ENCODE peak calls at places on chromosomes 13 and 19, in five cellular contexts. U is DMS 273 treated with DMSO at 0.1 percent for 48 hours; P is left ventricle myocardium superior; K is A673; E is stimulated activated CD8-positive, alpha-beta memory T cell treated with anti-CD3 and anti-CD28 coated beads, Interleukin-2, amount 100 ng/mL, for 48 hours. V is an unnamed sample.

GRCh38 chr19:18946918-18947317 is 5.9 kb upstream of the HOMER3 start:
- DNase-seq in U (no peak), P (no peak), K (no peak), E (no peak), V (no peak)

GRCh38 chr19:43526884-43527859 is at the start of gene ETHE1:
- DNase-seq in U (no peak), P (peak), K (peak), E (peak), V (peak)

GRCh38 chr13:110914293-110915056 is 394 bp downstream of the ANKRD10 start:
- DNase-seq in U (peak), P (peak), K (peak), E (peak), V (peak)

GRCh38 chr19:48490980-48491792 is 20.4 kb downstream of the LMTK3 start:
- DNase-seq in U (no peak), P (no peak), K (peak), E (peak), V (peak)

GRCh38 chr13:97194473-97194872 is 27.7 kb upstream of the MBNL2 start:
- DNase-seq in U (no peak), P (no peak), K (no peak), E (no peak), V (peak)

GRCh38 chr13:48009298-48009697 is 8.2 kb upstream of the SUCLA2 start:
- DNase-seq in U (no peak), P (no peak), K (no peak), E (no peak), V (no peak)

GRCh38 chr13:109989686-109990085 is 203.3 kb upstream of the IRS2 start:
- DNase-seq in U (no peak), P (no peak), K (no peak), E (no peak), V (no peak)

GRCh38 chr19:55206664-55207500 is 2.4 kb downstream of the PTPRH start:
- DNase-seq in U (no peak), P (peak), K (peak), E (peak), V (peak)

GRCh38 chr13:32581177-32581786 is 5.0 kb upstream of the PDS5B start:
- DNase-seq in U (no peak), P (no peak), K (peak), E (no peak), V (no peak)

GRCh38 chr19:11480081-11480926 is 542 bp downstream of the ELAVL3 start:
- DNase-seq in U (no peak), P (no peak), K (no peak), E (no peak), V (no peak)

GRCh38 chr13:107421951-107422350 is 793.4 kb downstream of the LIG4 start:
- DNase-seq in U (no peak), P (no peak), K (no peak), E (no peak), V (no peak)

GRCh38 chr19:46404884-46405658 is 8.3 kb downstream of the CCDC8 start:
- DNase-seq in U (no peak), P (peak), K (peak), E (no peak), V (peak)

GRCh38 chr13:24497742-24498141 is 14.8 kb downstream of the PARP4 start:
- DNase-seq in U (no peak), P (no peak), K (no peak), E (no peak), V (no peak)

GRCh38 chr13:63124863-63125262 is 1709.2 kb upstream of the PCDH20 start:
- DNase-seq in U (peak), P (no peak), K (peak), E (no peak), V (no peak)

GRCh38 chr19:10295305-10295846 is 5.6 kb downstream of the ICAM5 start:
- DNase-seq in U (no peak), P (peak), K (no peak), E (no peak), V (no peak)

GRCh38 chr19:991932-992669 is 8.0 kb downstream of the WDR18 start:
- DNase-seq in U (no peak), P (no peak), K (no peak), E (no peak), V (no peak)

GRCh38 chr19:54462072-54462712 is 1.4 kb downstream of the LENG9 start:
- DNase-seq in U (no peak), P (no peak), K (peak), E (no peak), V (no peak)

GRCh38 chr19:54420383-54421168 is 5.3 kb downstream of the TTYH1 start:
- DNase-seq in U (no peak), P (peak), K (no peak), E (no peak), V (no peak)

GRCh38 chr13:36907266-36907665 is 12.8 kb downstream of the SMAD9 start:
- DNase-seq in U (no peak), P (no peak), K (no peak), E (no peak), V (no peak)

GRCh38 chr13:64758520-64758919 is 2471.6 kb downstream of the PCDH9 start:
- DNase-seq in U (no peak), P (no peak), K (no peak), E (no peak), V (no peak)

GRCh38 chr19:22945560-22945959 is 57.4 kb downstream of the ZNF728 start:
- DNase-seq in U (no peak), P (no peak), K (peak), E (no peak), V (peak)

GRCh38 chr13:91313103-91313502 is 34.4 kb upstream of the MIR17HG start:
- DNase-seq in U (no peak), P (no peak), K (peak), E (no peak), V (no peak)

GRCh38 chr19:18883530-18884304 is 12.2 kb downstream of the CERS1 start:
- DNase-seq in U (no peak), P (no peak), K (no peak), E (no peak), V (no peak)

GRCh38 chr19:19416280-19416679 is 10.8 kb downstream of the GATAD2A start:
- DNase-seq in U (no peak), P (no peak), K (no peak), E (no peak), V (no peak)

V was measured in SJCRH30.